ENCODE peak calls at places on chromosomes 7 and 10, in four cellular contexts. One of them, this sample, is unnamed.

GRCh38 chr7:25805027-25805687 is 346.8 kb upstream of the NFE2L3 start:
- DNase-seq in suprapubic skin: no peak
- DNase-seq in vagina: no peak
- DNase-seq in NB4: no peak
- DNase-seq in this sample: no peak

GRCh38 chr7:29265208-29265923 is 70.8 kb downstream of the CHN2 start:
- DNase-seq in suprapubic skin: no peak
- DNase-seq in vagina: no peak
- DNase-seq in NB4: no peak
- DNase-seq in this sample: no peak

GRCh38 chr7:137606061-137606674 is 240.6 kb downstream of the DGKI start:
- DNase-seq in suprapubic skin: no peak
- DNase-seq in vagina: no peak
- DNase-seq in NB4: peak; percentile 63
- DNase-seq in this sample: no peak

GRCh38 chr10:48993627-48994026 is 54.0 kb upstream of the LRRC18 start:
- DNase-seq in suprapubic skin: no peak
- DNase-seq in vagina: no peak
- DNase-seq in NB4: no peak
- DNase-seq in this sample: no peak

GRCh38 chr7:83365746-83366145 is 203.1 kb upstream of the PCLO start:
- DNase-seq in suprapubic skin: no peak
- DNase-seq in vagina: no peak
- DNase-seq in NB4: no peak
- DNase-seq in this sample: no peak

GRCh38 chr10:63434866-63435854 is 30.6 kb downstream of the JMJD1C start:
- DNase-seq in suprapubic skin: no peak
- DNase-seq in vagina: no peak
- DNase-seq in NB4: no peak
- DNase-seq in this sample: no peak

GRCh38 chr7:101220295-101220694 is 2.3 kb downstream of the ZNHIT1 start:
- DNase-seq in suprapubic skin: no peak
- DNase-seq in vagina: no peak
- DNase-seq in NB4: no peak
- DNase-seq in this sample: no peak

GRCh38 chr10:2210083-2210482 is 472.8 kb upstream of the ADARB2 start:
- DNase-seq in suprapubic skin: no peak
- DNase-seq in vagina: no peak
- DNase-seq in NB4: no peak
- DNase-seq in this sample: no peak

GRCh38 chr7:28301148-28301641 is 111.1 kb upstream of the CREB5 start:
- DNase-seq in suprapubic skin: no peak
- DNase-seq in vagina: no peak
- DNase-seq in NB4: no peak
- DNase-seq in this sample: no peak

GRCh38 chr10:121241337-121241736 is 356.9 kb downstream of the FGFR2 start:
- DNase-seq in suprapubic skin: no peak
- DNase-seq in vagina: no peak
- DNase-seq in NB4: no peak
- DNase-seq in this sample: no peak

GRCh38 chr10:6486280-6486679 is 93.8 kb downstream of the PRKCQ start:
- DNase-seq in suprapubic skin: no peak
- DNase-seq in vagina: no peak
- DNase-seq in NB4: no peak
- DNase-seq in this sample: no peak

GRCh38 chr7:80804581-80804980 is 114.3 kb downstream of the SEMA3C start:
- DNase-seq in suprapubic skin: no peak
- DNase-seq in vagina: no peak
- DNase-seq in NB4: no peak
- DNase-seq in this sample: no peak

GRCh38 chr7:69388462-69389137 is 209.7 kb upstream of the AUTS2 start:
- DNase-seq in suprapubic skin: no peak
- DNase-seq in vagina: no peak
- DNase-seq in NB4: no peak
- DNase-seq in this sample: no peak

GRCh38 chr7:100509213-100509612 is 25.5 kb downstream of the NYAP1 start:
- DNase-seq in suprapubic skin: no peak
- DNase-seq in vagina: no peak
- DNase-seq in NB4: no peak
- DNase-seq in this sample: no peak

GRCh38 chr7:130959743-130960207 is 225.8 kb upstream of the KLF14 start:
- DNase-seq in suprapubic skin: no peak
- DNase-seq in vagina: no peak
- DNase-seq in NB4: peak; percentile 86
- DNase-seq in this sample: no peak

GRCh38 chr10:92747600-92747999 is 57.8 kb downstream of the HHEX start:
- DNase-seq in suprapubic skin: no peak
- DNase-seq in vagina: no peak
- DNase-seq in NB4: no peak
- DNase-seq in this sample: peak; percentile 82

GRCh38 chr10:13586676-13587355 is at the start of gene PRPF18:
- DNase-seq in suprapubic skin: peak; percentile 95
- DNase-seq in vagina: no peak
- DNase-seq in NB4: peak; percentile 87
- DNase-seq in this sample: peak; percentile 99
- TF ChIP-seq POLR2A in suprapubic skin: no peak
- TF ChIP-seq POLR2A in vagina: no peak
- TF ChIP-seq POLR2A in NB4: peak; percentile 46
- TF ChIP-seq POLR2A in this sample: no peak

GRCh38 chr10:72303424-72304128 is 29.9 kb downstream of the DDIT4 start:
- DNase-seq in suprapubic skin: no peak
- DNase-seq in vagina: no peak
- DNase-seq in NB4: no peak
- DNase-seq in this sample: no peak
- TF ChIP-seq POLR2A in suprapubic skin: no peak
- TF ChIP-seq POLR2A in vagina: no peak
- TF ChIP-seq POLR2A in NB4: no peak
- TF ChIP-seq POLR2A in this sample: no peak

GRCh38 chr10:44792119-44792783 is 118.9 kb upstream of the TMEM72 start:
- DNase-seq in suprapubic skin: no peak
- DNase-seq in vagina: no peak
- DNase-seq in NB4: no peak
- DNase-seq in this sample: no peak
- TF ChIP-seq POLR2A in suprapubic skin: no peak
- TF ChIP-seq POLR2A in vagina: no peak
- TF ChIP-seq POLR2A in NB4: no peak
- TF ChIP-seq POLR2A in this sample: no peak

GRCh38 chr10:80205478-80206276 is at the start of gene ANXA11:
- DNase-seq in suprapubic skin: no peak
- DNase-seq in vagina: no peak
- DNase-seq in NB4: peak; percentile 91
- DNase-seq in this sample: peak; percentile 96
- TF ChIP-seq POLR2A in suprapubic skin: peak; percentile 53
- TF ChIP-seq POLR2A in vagina: peak; percentile 90
- TF ChIP-seq POLR2A in NB4: peak; percentile 92
- TF ChIP-seq POLR2A in this sample: peak; percentile 27

DNA sequence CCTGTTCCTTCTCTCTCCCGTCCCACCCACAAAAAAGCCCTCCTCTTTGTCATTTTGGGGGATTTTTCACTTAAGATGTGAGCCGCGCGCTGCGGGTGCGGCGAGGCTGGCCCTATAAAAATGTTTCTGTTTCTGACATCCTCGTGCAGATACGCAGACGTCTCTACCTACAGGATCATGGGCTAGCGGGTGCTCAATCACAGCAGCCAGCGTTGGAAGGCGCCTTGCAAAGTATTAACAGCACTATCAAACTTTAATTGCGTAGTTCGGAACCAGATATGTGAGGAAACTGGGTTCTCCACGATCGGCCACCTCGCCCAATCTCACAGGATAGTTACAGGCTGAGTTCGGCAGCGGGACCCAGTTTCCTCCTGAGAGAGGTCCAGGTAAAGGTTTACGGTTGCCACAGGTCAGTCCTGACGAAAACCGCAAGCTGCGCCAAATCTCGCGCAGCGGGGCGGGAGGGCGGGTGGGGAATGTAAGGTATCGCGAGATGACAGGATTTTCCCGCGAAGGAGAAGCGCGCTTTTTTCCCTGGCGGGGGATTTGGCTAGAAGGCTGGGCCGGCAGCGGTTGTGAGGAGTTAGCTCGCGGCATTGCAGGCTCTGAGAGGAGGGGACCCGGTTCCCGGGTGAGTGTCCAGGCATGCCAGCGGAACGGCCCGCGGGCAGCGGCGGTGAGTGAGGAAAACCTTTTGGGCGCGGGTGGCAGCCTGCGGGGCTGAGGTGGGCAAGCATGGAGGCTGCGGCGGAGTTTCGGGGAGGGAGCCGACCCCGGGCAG is at the start of gene HELLS:
- DNase-seq in suprapubic skin: peak; percentile 86
- DNase-seq in vagina: no peak
- DNase-seq in NB4: peak; percentile 88
- DNase-seq in this sample: peak; percentile 87
- TF ChIP-seq POLR2A in suprapubic skin: no peak
- TF ChIP-seq POLR2A in vagina: no peak
- TF ChIP-seq POLR2A in NB4: peak; percentile 78
- TF ChIP-seq POLR2A in this sample: no peak

GRCh38 chr10:24722676-24723385 is 856 bp downstream of the ARHGAP21 start:
- DNase-seq in suprapubic skin: no peak
- DNase-seq in vagina: no peak
- DNase-seq in NB4: peak; percentile 57
- DNase-seq in this sample: peak; percentile 84

GRCh38 chr10:24726626-24727025 is 2.9 kb upstream of the ARHGAP21 start:
- DNase-seq in suprapubic skin: no peak
- DNase-seq in vagina: no peak
- DNase-seq in NB4: no peak
- DNase-seq in this sample: no peak

GRCh38 chr10:24723788-24724380 is at the start of gene ARHGAP21:
- DNase-seq in suprapubic skin: peak; percentile 87
- DNase-seq in vagina: no peak
- DNase-seq in NB4: peak; percentile 62
- DNase-seq in this sample: peak; percentile 89

GRCh38 chr10:24723386-24723787 is 300 bp downstream of the ARHGAP21 start:
- DNase-seq in suprapubic skin: no peak
- DNase-seq in vagina: no peak
- DNase-seq in NB4: no peak
- DNase-seq in this sample: peak; percentile 87

GRCh38 chr10:24724381-24725228 is 918 bp upstream of the ARHGAP21 start:
- DNase-seq in suprapubic skin: peak; percentile 99
- DNase-seq in vagina: no peak
- DNase-seq in NB4: peak; percentile 94
- DNase-seq in this sample: peak; percentile 97
- TF ChIP-seq POLR2A in suprapubic skin: no peak
- TF ChIP-seq POLR2A in vagina: peak; percentile 94
- TF ChIP-seq POLR2A in NB4: peak; percentile 34
- TF ChIP-seq POLR2A in this sample: peak; percentile 90

GRCh38 chr7:50703654-50704053 is 79.0 kb downstream of the GRB10 start:
- DNase-seq in suprapubic skin: no peak
- DNase-seq in vagina: no peak
- DNase-seq in NB4: no peak
- DNase-seq in this sample: no peak

GRCh38 chr7:50709151-50709550 is 73.5 kb downstream of the GRB10 start:
- DNase-seq in suprapubic skin: no peak
- DNase-seq in vagina: no peak
- DNase-seq in NB4: no peak
- DNase-seq in this sample: no peak

GRCh38 chr7:50704844-50705243 is 77.9 kb downstream of the GRB10 start:
- DNase-seq in suprapubic skin: no peak
- DNase-seq in vagina: no peak
- DNase-seq in NB4: no peak
- DNase-seq in this sample: no peak

GRCh38 chr7:50707607-50708006 is 75.1 kb downstream of the GRB10 start:
- DNase-seq in suprapubic skin: no peak
- DNase-seq in vagina: no peak
- DNase-seq in NB4: no peak
- DNase-seq in this sample: no peak

DNA sequence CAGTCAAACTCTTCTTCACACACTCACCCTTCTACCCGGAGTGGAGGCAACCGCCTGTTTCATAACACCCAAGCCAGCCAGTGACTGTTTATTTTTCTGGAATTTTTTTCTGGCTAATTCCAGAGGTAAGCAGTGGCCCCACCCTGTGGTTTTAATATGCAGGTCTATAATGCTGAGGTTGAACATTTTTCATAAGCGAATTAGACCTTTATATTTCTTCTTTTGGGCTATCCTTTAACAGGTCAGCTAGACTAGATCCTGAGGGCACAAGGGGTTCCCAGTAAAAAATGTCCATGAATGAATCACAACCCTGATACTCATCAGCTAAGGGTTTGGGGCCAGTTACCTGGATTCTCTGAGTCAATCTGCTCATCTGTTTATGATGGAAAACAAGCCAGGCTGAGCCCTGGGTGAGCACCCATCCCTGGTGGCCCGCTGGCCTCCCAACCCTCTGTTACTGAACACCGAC is 76.2 kb downstream of the GRB10 start:
- DNase-seq in suprapubic skin: no peak
- DNase-seq in vagina: no peak
- DNase-seq in NB4: no peak
- DNase-seq in this sample: no peak
- TF ChIP-seq POLR2A in suprapubic skin: no peak
- TF ChIP-seq POLR2A in vagina: no peak
- TF ChIP-seq POLR2A in NB4: no peak
- TF ChIP-seq POLR2A in this sample: no peak

GRCh38 chr7:738723-739454 is 11.8 kb upstream of the PRKAR1B start:
- DNase-seq in suprapubic skin: no peak
- DNase-seq in vagina: no peak
- DNase-seq in NB4: no peak
- DNase-seq in this sample: peak; percentile 41

GRCh38 chr7:741850-742249 is 14.8 kb upstream of the PRKAR1B start:
- DNase-seq in suprapubic skin: no peak
- DNase-seq in vagina: no peak
- DNase-seq in NB4: no peak
- DNase-seq in this sample: peak; percentile 35

GRCh38 chr7:741191-741671 is 14.2 kb upstream of the PRKAR1B start:
- DNase-seq in suprapubic skin: no peak
- DNase-seq in vagina: no peak
- DNase-seq in NB4: no peak
- DNase-seq in this sample: peak; percentile 60

GRCh38 chr7:739455-739963 is 12.4 kb upstream of the PRKAR1B start:
- DNase-seq in suprapubic skin: no peak
- DNase-seq in vagina: no peak
- DNase-seq in NB4: no peak
- DNase-seq in this sample: peak; percentile 55

DNA sequence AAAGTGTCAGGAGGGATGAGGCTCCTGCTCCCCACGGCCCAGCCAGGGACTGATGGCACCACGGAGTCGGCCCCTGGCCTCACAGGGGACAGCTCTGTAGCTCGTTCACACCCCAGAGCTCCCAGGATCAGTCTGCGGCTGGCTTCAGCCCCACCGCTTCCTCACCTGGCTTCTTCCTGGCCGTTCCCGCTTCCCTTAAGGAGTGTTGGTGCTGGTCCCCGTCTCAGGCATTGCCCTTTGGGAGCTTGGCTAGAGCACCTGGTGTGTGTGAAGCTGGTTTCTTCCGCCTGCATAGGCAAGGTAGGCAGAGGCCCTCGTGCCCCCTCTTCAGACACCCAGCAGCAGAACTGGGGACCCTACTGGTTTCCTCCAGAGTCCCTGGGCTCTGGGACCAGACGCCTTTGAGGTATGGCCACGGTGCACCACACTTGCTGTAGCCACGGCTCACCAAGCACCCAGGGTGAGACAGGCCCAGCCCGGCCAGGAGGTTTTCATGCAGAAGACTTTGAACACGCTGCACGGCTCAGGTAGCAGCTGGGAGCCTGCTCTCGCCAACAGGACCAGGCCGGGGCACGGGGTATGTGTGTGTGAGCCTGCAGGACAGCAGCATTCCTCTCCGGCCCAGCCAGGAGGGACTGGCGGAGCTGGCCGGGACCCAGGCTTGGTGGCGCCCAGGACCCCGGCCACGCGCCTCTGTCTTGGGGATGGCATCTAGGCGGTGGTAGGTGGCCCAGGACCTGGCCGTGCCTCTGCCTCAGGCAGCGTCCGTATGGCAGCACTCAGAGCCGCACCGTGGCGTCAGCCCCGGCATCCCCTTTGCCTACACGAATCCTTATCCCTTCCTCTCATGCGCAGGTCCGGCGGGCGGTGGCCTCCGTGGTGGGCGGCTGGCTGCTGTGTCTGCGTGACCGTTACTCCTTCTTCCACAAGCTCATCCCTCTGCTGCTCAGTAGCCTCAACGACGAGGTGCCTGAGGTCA is 13.2 kb upstream of the PRKAR1B start:
- DNase-seq in suprapubic skin: no peak
- DNase-seq in vagina: no peak
- DNase-seq in NB4: no peak
- DNase-seq in this sample: peak; percentile 69
- TF ChIP-seq POLR2A in suprapubic skin: no peak
- TF ChIP-seq POLR2A in vagina: no peak
- TF ChIP-seq POLR2A in NB4: no peak
- TF ChIP-seq POLR2A in this sample: no peak

This sample was measured in spleen.